ENCODE peak calls at places on chromosome 21, in five cellular contexts. E is A549, U is SK-N-SH, F is GM12878, Y is K562. Q is an unnamed sample.
A peak's percentile ranks its signal among the peaks of the same experiment; 100 is the strongest.

GRCh38 chr21:30718239-30718909 is at the start of gene KRTAP21-3:
- DNase-seq in U (no peak), F (no peak), Y (no peak), E (no peak), Q (no peak)

GRCh38 chr21:41601573-41602371 is 93.8 kb upstream of the TMPRSS2 start:
- DNase-seq in E (no peak), F (peak; percentile 16), Y (no peak), U (no peak), Q (peak; percentile 13)

GRCh38 chr21:33914188-33914587 is 1.4 kb downstream of the ATP5PO start:
- DNase-seq in Y (no peak), U (no peak), E (no peak), F (no peak), Q (no peak)

GRCh38 chr21:16363563-16363962 is 633.8 kb downstream of the USP25 start:
- DNase-seq in E (no peak), F (no peak), Y (no peak), U (no peak), Q (no peak)

GRCh38 chr21:34800797-34801518 is 132.2 kb downstream of the CLIC6 start:
- DNase-seq in E (peak; percentile 20), F (no peak), U (no peak), Y (no peak), Q (peak; percentile 46)

GRCh38 chr21:25834376-25834775 is 99.6 kb downstream of the GABPA start:
- DNase-seq in U (no peak), E (no peak), F (no peak), Y (no peak), Q (no peak)

GRCh38 chr21:40471103-40471502 is 375.9 kb downstream of the DSCAM start:
- DNase-seq in F (no peak), Y (no peak), E (no peak), U (no peak), Q (no peak)

GRCh38 chr21:35019631-35020032 is 29.5 kb downstream of the RUNX1 start:
- DNase-seq in E (peak; percentile 37), Y (no peak), F (no peak), U (no peak), Q (no peak)

GRCh38 chr21:41246808-41247207 is 69.8 kb upstream of the FAM3B start:
- DNase-seq in U (no peak), Y (no peak), E (no peak), F (no peak), Q (no peak)

GRCh38 chr21:29114765-29115164 is 15.7 kb upstream of the MAP3K7CL start:
- DNase-seq in F (no peak), Y (no peak), E (peak; percentile 67), U (no peak), Q (peak; percentile 92)

GRCh38 chr21:41143596-41144325 is 24.2 kb upstream of the BACE2 start:
- DNase-seq in U (no peak), E (no peak), F (no peak), Y (no peak), Q (no peak)

GRCh38 chr21:34592120-34592561 is 22.8 kb downstream of the RCAN1 start:
- DNase-seq in Y (peak; percentile 71), F (no peak), E (no peak), U (no peak), Q (peak; percentile 48)

GRCh38 chr21:25179116-25179515 is 428.2 kb downstream of the MRPL39 start:
- DNase-seq in E (no peak), F (no peak), Y (no peak), U (no peak), Q (peak; percentile 30)

GRCh38 chr21:41596241-41596925 is 88.4 kb upstream of the TMPRSS2 start:
- DNase-seq in E (no peak), F (no peak), Y (no peak), U (no peak), Q (no peak)

GRCh38 chr21:25171438-25171837 is 435.8 kb downstream of the MRPL39 start:
- DNase-seq in F (no peak), Y (no peak), U (no peak), E (no peak), Q (peak; percentile 15)

GRCh38 chr21:16863541-16863940 is 649.3 kb upstream of the CXADR start:
- DNase-seq in F (no peak), Y (no peak), E (no peak), U (no peak), Q (no peak)

GRCh38 chr21:31618696-31619430 is 40.6 kb upstream of the SOD1 start:
- DNase-seq in U (no peak), E (no peak), F (no peak), Y (no peak), Q (no peak)

GRCh38 chr21:41993744-41994143 is 16.4 kb downstream of the ZBTB21 start:
- DNase-seq in Y (no peak), E (no peak), U (no peak), F (no peak), Q (peak; percentile 93)

GRCh38 chr21:43025636-43026180 is 49.9 kb downstream of the CBS start:
- DNase-seq in U (no peak), Y (no peak), E (no peak), F (no peak), Q (peak; percentile 85)
- TF ChIP-seq RCOR1 in U (no peak), Y (no peak), E (no peak), F (no peak), Q (no peak)

DNA sequence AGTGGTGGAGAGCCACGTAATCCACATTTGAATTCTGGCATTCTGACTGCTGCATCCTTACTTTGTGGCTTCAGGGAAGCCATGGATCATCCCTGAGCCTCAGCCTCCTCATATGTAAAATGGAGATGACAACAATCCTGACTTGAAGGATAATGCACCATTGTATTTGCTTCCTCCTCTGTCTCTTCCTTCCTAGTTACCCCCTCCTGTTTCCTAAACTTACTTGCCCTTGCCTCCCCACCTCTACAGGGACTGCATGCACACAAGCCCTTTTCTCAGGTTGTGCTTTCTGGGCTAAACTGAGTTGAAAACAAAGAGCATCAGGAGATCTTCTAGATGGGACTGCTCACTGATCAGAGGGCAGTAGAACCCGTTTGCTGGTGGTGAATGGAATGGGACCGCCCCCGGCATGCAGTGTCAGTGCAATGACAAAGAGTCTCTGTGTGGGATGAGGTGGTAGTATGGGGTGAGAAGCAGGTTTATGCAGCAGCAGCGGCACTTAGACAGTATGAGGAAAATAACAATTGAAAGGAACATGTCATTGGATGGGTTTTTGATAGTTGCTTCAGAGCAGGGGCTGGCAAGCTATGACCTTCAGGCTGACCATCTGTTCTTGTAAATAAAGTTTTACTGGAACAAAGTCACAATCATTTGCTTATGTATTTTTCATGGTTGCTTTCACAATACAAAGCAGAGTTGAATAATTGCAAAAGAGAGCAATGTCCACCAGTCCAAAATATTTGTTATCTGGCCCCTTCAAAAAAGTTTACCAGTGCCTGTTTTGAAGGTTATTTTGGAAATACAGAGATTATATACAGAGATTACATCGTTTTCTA is 6.1 kb upstream of the ADAMTS1 start:
- DNase-seq in Y (no peak), F (no peak), U (no peak), E (no peak), Q (no peak)
- TF ChIP-seq RCOR1 in Y (no peak), F (no peak), U (no peak), E (no peak), Q (no peak)

GRCh38 chr21:45975017-45975595 is 6.5 kb upstream of the COL6A1 start:
- DNase-seq in E (no peak), U (no peak), Y (no peak), F (no peak), Q (peak; percentile 43)
- TF ChIP-seq RCOR1 in E (no peak), U (no peak), Y (no peak), F (no peak), Q (no peak)

DNA sequence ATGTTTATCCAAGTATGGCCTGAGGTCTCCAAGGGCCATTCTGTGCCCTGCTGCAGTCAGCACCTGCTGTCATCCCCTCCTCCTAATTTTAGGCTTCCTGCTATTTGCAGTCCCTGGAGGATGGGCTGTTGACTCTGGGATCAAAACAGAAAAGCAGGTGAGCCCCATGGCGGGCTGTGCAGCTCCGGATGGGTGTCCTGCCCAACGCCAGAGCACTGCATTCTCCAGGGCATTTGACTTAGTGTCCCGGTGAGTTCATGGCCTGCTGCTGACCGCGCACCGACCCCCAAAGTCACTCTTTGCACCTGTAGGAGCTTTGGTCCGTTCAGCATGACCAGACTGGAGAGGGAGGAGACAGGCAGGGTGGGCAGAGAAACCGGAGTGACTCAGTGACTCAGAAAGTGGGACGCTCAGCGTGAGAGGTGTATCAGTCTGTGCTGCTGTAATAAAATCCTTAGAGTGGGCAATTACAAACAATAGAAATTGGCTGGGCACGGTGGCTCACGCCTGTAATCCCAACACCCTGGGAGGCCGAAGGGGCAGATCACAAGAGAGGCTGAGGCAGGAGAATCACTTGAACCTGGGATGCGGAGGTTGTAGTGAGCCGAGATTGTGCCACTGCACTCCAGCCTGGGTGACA is 5.9 kb upstream of the AIRE start:
- DNase-seq in U (no peak), F (no peak), E (no peak), Y (no peak), Q (no peak)
- TF ChIP-seq RCOR1 in U (no peak), F (no peak), E (no peak), Y (no peak), Q (no peak)

GRCh38 chr21:14869984-14870840 is 194.6 kb downstream of the NRIP1 start:
- DNase-seq in E (no peak), F (no peak), U (no peak), Y (no peak), Q (no peak)

GRCh38 chr21:14863745-14864210 is 201.0 kb downstream of the NRIP1 start:
- DNase-seq in E (peak; percentile 18), Y (peak; percentile 18), U (no peak), F (no peak), Q (peak; percentile 57)

GRCh38 chr21:14862794-14863720 is 201.7 kb downstream of the NRIP1 start:
- DNase-seq in U (no peak), Y (peak; percentile 16), F (no peak), E (no peak), Q (peak; percentile 26)

GRCh38 chr21:14866859-14867560 is 197.8 kb downstream of the NRIP1 start:
- DNase-seq in U (no peak), F (no peak), Y (no peak), E (no peak), Q (no peak)

DNA sequence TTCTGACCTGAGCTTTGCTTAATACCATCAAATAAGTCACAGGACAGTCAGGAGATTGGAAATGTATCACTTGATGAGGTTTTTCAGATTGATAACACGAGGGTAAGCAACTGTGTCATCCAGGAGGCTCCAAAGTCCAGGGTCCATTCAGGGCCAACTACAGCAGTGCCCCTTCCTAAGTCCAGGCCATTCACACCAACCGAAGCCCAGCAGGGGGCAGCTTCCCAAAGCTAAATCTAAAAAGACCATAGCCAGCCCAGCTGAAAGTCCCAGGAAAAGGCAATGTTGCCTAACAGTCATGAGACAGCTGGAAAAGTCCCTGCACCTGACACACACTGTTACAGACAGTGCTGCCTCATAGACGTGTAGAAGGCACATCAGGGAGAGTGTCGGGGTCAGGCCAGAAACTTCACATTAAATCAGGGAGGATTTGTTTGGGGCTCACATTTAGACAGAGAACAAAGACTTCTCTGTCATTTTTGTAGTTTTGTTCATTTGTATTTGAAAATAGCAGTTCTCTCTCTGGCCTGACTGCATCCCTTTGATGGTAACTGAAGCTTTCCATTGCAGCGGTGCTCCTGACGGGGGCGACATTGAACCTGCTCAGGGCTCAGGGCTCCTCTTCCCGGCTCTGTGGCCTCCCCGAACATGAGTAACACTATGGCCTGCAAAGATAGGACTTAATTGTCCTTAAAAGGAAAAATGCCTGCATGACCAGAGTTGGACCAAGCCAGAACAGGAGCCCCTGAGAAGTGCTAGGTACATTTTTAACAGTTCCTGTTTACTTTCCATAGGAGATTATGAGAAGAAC is 200.4 kb downstream of the NRIP1 start:
- DNase-seq in U (peak; percentile 12), E (peak; percentile 78), F (no peak), Y (peak; percentile 57), Q (peak; percentile 86)
- TF ChIP-seq RCOR1 in U (no peak), E (no peak), F (peak; percentile 61), Y (no peak), Q (no peak)